ENCODE peak calls at places on chromosomes 4 and X, in ten cellular contexts. B, T, D, X, A, M, Z, K, G and Y are unnamed samples.

GRCh38 chrX:73812256-73812655 is 249.3 kb downstream of the CHIC1 start:
- DNase-seq in B (peak; percentile 38), T (no peak), D (no peak), X (no peak), A (no peak), M (no peak), Z (no peak), K (no peak), G (no peak), Y (no peak)

GRCh38 chrX:141902366-141902765 is 1.3 kb upstream of the MAGEC1 start:
- DNase-seq in B (no peak), T (no peak), D (no peak), X (no peak), A (no peak), M (no peak), Z (no peak), K (no peak), G (no peak), Y (no peak)

GRCh38 chr4:52943644-52944043 is 81.5 kb downstream of the RASL11B start:
- DNase-seq in B (no peak), T (no peak), D (no peak), X (no peak), A (no peak), M (no peak), Z (no peak), K (no peak), G (no peak), Y (no peak)

GRCh38 chr4:4284827-4285618 is 4.9 kb downstream of the LYAR start:
- DNase-seq in B (peak; percentile 50), T (no peak), D (no peak), X (peak; percentile 39), A (no peak), M (no peak), Z (no peak), K (no peak), G (no peak), Y (no peak)

GRCh38 chr4:123433573-123433972 is 37.0 kb downstream of the SPRY1 start:
- DNase-seq in B (no peak), T (no peak), D (no peak), X (no peak), A (no peak), M (no peak), Z (no peak), K (no peak), G (no peak), Y (no peak)

GRCh38 chrX:45850775-45851433 is 650.2 kb upstream of the DIPK2B start:
- DNase-seq in B (peak; percentile 60), T (peak; percentile 47), D (no peak), X (peak; percentile 44), A (peak; percentile 45), M (no peak), Z (peak; percentile 43), K (no peak), G (no peak), Y (peak; percentile 44)

GRCh38 chr4:23903859-23904438 is 14.1 kb upstream of the PPARGC1A start:
- DNase-seq in B (no peak), T (no peak), D (no peak), X (no peak), A (no peak), M (no peak), Z (no peak), K (peak; percentile 17), G (no peak), Y (no peak)

GRCh38 chr4:136241221-136241986 is 1290.9 kb downstream of the PCDH18 start:
- DNase-seq in B (no peak), T (no peak), D (no peak), X (no peak), A (no peak), M (no peak), Z (no peak), K (no peak), G (no peak), Y (no peak)

GRCh38 chrX:1190596-1191145 is 21.8 kb downstream of the CRLF2 start:
- DNase-seq in B (no peak), T (no peak), D (no peak), X (no peak), A (no peak), M (no peak), Z (no peak), K (no peak), G (peak; percentile 23), Y (no peak)

GRCh38 chrX:129590596-129590995 is 50.5 kb downstream of the OCRL start:
- DNase-seq in B (no peak), T (no peak), D (no peak), X (no peak), A (no peak), M (no peak), Z (no peak), K (no peak), G (no peak), Y (no peak)

GRCh38 chrX:129585143-129585542 is 45.1 kb downstream of the OCRL start:
- DNase-seq in B (no peak), T (no peak), D (no peak), X (no peak), A (no peak), M (no peak), Z (no peak), K (no peak), G (no peak), Y (no peak)

GRCh38 chrX:129581904-129582303 is 41.8 kb downstream of the OCRL start:
- DNase-seq in B (no peak), T (no peak), D (no peak), X (no peak), A (no peak), M (no peak), Z (no peak), K (no peak), G (no peak), Y (no peak)

GRCh38 chrX:129585691-129586090 is 45.6 kb downstream of the OCRL start:
- DNase-seq in B (no peak), T (no peak), D (no peak), X (peak; percentile 21), A (no peak), M (no peak), Z (no peak), K (no peak), G (no peak), Y (no peak)

GRCh38 chrX:129586446-129586845 is 46.4 kb downstream of the OCRL start:
- DNase-seq in B (no peak), T (no peak), D (no peak), X (no peak), A (no peak), M (no peak), Z (no peak), K (no peak), G (no peak), Y (no peak)
- H3K4me3 ChIP-seq in B (no peak overlapping the region), T (no peak overlapping the region), D (no peak overlapping the region), X (no peak overlapping the region), A (no peak overlapping the region), M (no peak overlapping the region), Z (no peak overlapping the region), K (no peak overlapping the region), G (no peak overlapping the region), Y (no peak overlapping the region)

GRCh38 chrX:5646818-5647217 is 581.8 kb downstream of the NLGN4X start:
- DNase-seq in B (no peak), T (no peak), D (no peak), X (no peak), A (no peak), M (no peak), Z (no peak), K (no peak), G (no peak), Y (no peak)

GRCh38 chrX:5650904-5651303 is 577.8 kb downstream of the NLGN4X start:
- DNase-seq in B (no peak), T (no peak), D (no peak), X (no peak), A (no peak), M (no peak), Z (no peak), K (no peak), G (no peak), Y (no peak)

GRCh38 chrX:5644786-5645185 is 583.9 kb downstream of the NLGN4X start:
- DNase-seq in B (no peak), T (no peak), D (no peak), X (no peak), A (no peak), M (no peak), Z (no peak), K (no peak), G (no peak), Y (peak; percentile 11)

GRCh38 chrX:5648941-5649568 is 579.6 kb downstream of the NLGN4X start:
- DNase-seq in B (no peak), T (no peak), D (no peak), X (no peak), A (no peak), M (no peak), Z (no peak), K (no peak), G (no peak), Y (peak; percentile 48)
- H3K27me3 ChIP-seq in B (no peaks in the 10 kb centered on the region), T (no peaks in the 10 kb centered on the region), D (no peaks in the 10 kb centered on the region), X (no peaks in the 10 kb centered on the region), A (no peaks in the 10 kb centered on the region), M (no peaks in the 10 kb centered on the region), Z (no peaks in the 10 kb centered on the region), K (no peaks in the 10 kb centered on the region), G (no peaks in the 10 kb centered on the region), Y (no peaks in the 10 kb centered on the region)

DNA sequence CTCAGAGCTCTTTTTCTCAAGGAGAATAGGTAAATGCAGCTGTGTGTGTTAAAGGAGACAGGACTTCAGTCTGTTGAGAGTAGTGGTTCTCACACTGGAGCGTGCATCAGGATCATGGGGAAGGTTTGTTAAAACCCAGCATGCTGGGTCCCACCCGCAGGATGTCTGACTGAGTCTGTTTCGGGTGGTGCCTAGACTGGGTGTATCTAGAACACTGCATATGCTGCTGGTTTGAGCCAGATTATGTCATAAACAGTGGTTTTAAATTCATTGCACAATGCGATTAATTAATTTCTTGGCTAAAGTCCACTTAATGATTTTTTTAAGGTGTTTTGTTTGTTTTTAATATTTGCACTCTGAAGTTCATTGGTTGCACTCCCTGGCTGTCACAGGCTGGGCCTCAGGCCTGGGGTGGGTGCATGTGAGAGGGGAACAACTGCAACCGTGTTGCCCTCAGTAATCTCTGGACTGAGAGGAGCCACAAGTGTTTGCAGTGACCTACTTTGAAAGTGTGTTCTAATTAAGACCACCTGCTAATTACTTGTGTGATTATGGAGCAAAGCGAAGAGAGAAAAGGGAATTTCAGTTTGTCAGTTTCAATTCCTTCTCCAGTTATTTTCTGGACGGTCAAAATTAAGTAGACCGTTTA is 8.3 kb downstream of the HCCS start:
- DNase-seq in B (no peak), T (no peak), D (no peak), X (no peak), A (no peak), M (no peak), Z (no peak), K (no peak), G (no peak), Y (no peak)
- H3K36me3 ChIP-seq in B (peaks cover 27% of the 10 kb centered on the region), T (no peaks in the 10 kb centered on the region), D (peaks cover 87% of the 10 kb centered on the region), X (peaks cover 5% of the 10 kb centered on the region), A (peaks cover 82% of the 10 kb centered on the region), M (peaks cover 84% of the 10 kb centered on the region), Z (peaks cover 24% of the 10 kb centered on the region), K (peaks cover 74% of the 10 kb centered on the region), G (peaks cover 51% of the 10 kb centered on the region), Y (peaks cover 17% of the 10 kb centered on the region)

GRCh38 chrX:34654939-34655338 is 2.1 kb downstream of the TMEM47 start:
- DNase-seq in B (peak; percentile 26), T (no peak), D (no peak), X (peak; percentile 28), A (no peak), M (no peak), Z (no peak), K (no peak), G (no peak), Y (no peak)
- H3K4me3 ChIP-seq in B (peak overlapping the region; percentile 95), T (peak overlapping the region; percentile 92), D (peak overlapping the region; percentile 74), X (peak overlapping the region; percentile 80), A (no peak overlapping the region), M (peak overlapping the region; percentile 80), Z (no peak overlapping the region), K (peak overlapping the region; percentile 5), G (peak overlapping the region; percentile 68), Y (peak overlapping the region; percentile 66)